ENCODE peak calls at places on chromosomes 2 and 18, in four cellular contexts. One of them, this sample, is unnamed.

GRCh38 chr2:201157694-201158093 is 25.2 kb upstream of the CASP10 start:
- DNase-seq in trophoblast cell: peak
- DNase-seq in GM23248: no peak
- DNase-seq in HCT116: no peak
- DNase-seq in this sample: no peak

GRCh38 chr18:76397631-76398030 is 97.4 kb downstream of the ZNF516 start:
- DNase-seq in trophoblast cell: no peak
- DNase-seq in GM23248: no peak
- DNase-seq in HCT116: no peak
- DNase-seq in this sample: no peak

GRCh38 chr2:127410871-127411396 is 7.3 kb upstream of the PROC start:
- DNase-seq in trophoblast cell: no peak
- DNase-seq in GM23248: peak
- DNase-seq in HCT116: no peak
- DNase-seq in this sample: no peak

GRCh38 chr2:232325324-232326273 is 53.0 kb upstream of the ALPP start:
- DNase-seq in trophoblast cell: peak
- DNase-seq in GM23248: peak
- DNase-seq in HCT116: no peak
- DNase-seq in this sample: peak

GRCh38 chr18:46250084-46250811 is 146.1 kb downstream of the HAUS1 start:
- DNase-seq in trophoblast cell: peak
- DNase-seq in GM23248: peak
- DNase-seq in HCT116: peak
- DNase-seq in this sample: no peak

GRCh38 chr18:66749475-66750035 is 145.7 kb upstream of the CDH19 start:
- DNase-seq in trophoblast cell: no peak
- DNase-seq in GM23248: no peak
- DNase-seq in HCT116: no peak
- DNase-seq in this sample: no peak

GRCh38 chr2:69514406-69514805 is 77.2 kb upstream of the NFU1 start:
- DNase-seq in trophoblast cell: peak
- DNase-seq in GM23248: peak
- DNase-seq in HCT116: no peak
- DNase-seq in this sample: peak

GRCh38 chr2:67486041-67486796 is 89.1 kb downstream of the ETAA1 start:
- DNase-seq in trophoblast cell: peak
- DNase-seq in GM23248: peak
- DNase-seq in HCT116: no peak
- DNase-seq in this sample: no peak

GRCh38 chr2:98473995-98474780 is 29.5 kb downstream of the INPP4A start:
- DNase-seq in trophoblast cell: no peak
- DNase-seq in GM23248: no peak
- DNase-seq in HCT116: no peak
- DNase-seq in this sample: no peak

GRCh38 chr2:121727950-121728349 is 8.7 kb downstream of the NIFK start:
- DNase-seq in trophoblast cell: no peak
- DNase-seq in GM23248: no peak
- DNase-seq in HCT116: no peak
- DNase-seq in this sample: no peak

GRCh38 chr18:52716926-52717325 is 376.9 kb downstream of the DCC start:
- DNase-seq in trophoblast cell: peak
- DNase-seq in GM23248: no peak
- DNase-seq in HCT116: no peak
- DNase-seq in this sample: peak

GRCh38 chr2:41935806-41936205 is 112.0 kb upstream of the PKDCC start:
- DNase-seq in trophoblast cell: no peak
- DNase-seq in GM23248: no peak
- DNase-seq in HCT116: no peak
- DNase-seq in this sample: no peak

GRCh38 chr2:12612646-12613045 is 104.1 kb upstream of the TRIB2 start:
- DNase-seq in trophoblast cell: no peak
- DNase-seq in GM23248: no peak
- DNase-seq in HCT116: no peak
- DNase-seq in this sample: no peak

GRCh38 chr2:46547223-46548102 is 68.1 kb downstream of the TMEM247 start:
- DNase-seq in trophoblast cell: peak
- DNase-seq in GM23248: no peak
- DNase-seq in HCT116: no peak
- DNase-seq in this sample: no peak

GRCh38 chr2:105712981-105713596 is 31.6 kb upstream of the NCK2 start:
- DNase-seq in trophoblast cell: no peak
- DNase-seq in GM23248: peak
- DNase-seq in HCT116: no peak
- DNase-seq in this sample: no peak

GRCh38 chr2:76866464-76866863 is 655.7 kb downstream of the LRRTM4 start:
- DNase-seq in trophoblast cell: no peak
- DNase-seq in GM23248: no peak
- DNase-seq in HCT116: no peak
- DNase-seq in this sample: no peak

GRCh38 chr18:79980585-79980984 is 7.8 kb downstream of the TXNL4A start:
- DNase-seq in trophoblast cell: no peak
- DNase-seq in GM23248: no peak
- DNase-seq in HCT116: no peak
- DNase-seq in this sample: no peak

GRCh38 chr18:77108001-77108692 is 24.4 kb downstream of the MBP start:
- DNase-seq in trophoblast cell: no peak
- DNase-seq in GM23248: peak
- DNase-seq in HCT116: no peak
- DNase-seq in this sample: peak

GRCh38 chr2:39264733-39265132 is 21.0 kb upstream of the CDKL4 start:
- DNase-seq in trophoblast cell: no peak
- DNase-seq in GM23248: no peak
- DNase-seq in HCT116: no peak
- DNase-seq in this sample: no peak

GRCh38 chr2:216576611-216577010 is 56.6 kb upstream of the IGFBP2 start:
- DNase-seq in trophoblast cell: no peak
- DNase-seq in GM23248: no peak
- DNase-seq in HCT116: no peak
- DNase-seq in this sample: no peak

GRCh38 chr2:178404380-178404767 is 46.6 kb downstream of the PRKRA start:
- DNase-seq in trophoblast cell: peak
- DNase-seq in GM23248: peak
- DNase-seq in HCT116: no peak
- DNase-seq in this sample: no peak

GRCh38 chr2:230358305-230358704 is 31.3 kb downstream of the SP140L start:
- DNase-seq in trophoblast cell: no peak
- DNase-seq in GM23248: peak
- DNase-seq in HCT116: no peak
- DNase-seq in this sample: no peak

GRCh38 chr2:20471148-20471547 is 24.3 kb downstream of the RHOB start:
- DNase-seq in trophoblast cell: no peak
- DNase-seq in GM23248: no peak
- DNase-seq in HCT116: no peak
- DNase-seq in this sample: no peak

GRCh38 chr2:181916726-181917377 is 25.3 kb downstream of the ITPRID2 start:
- DNase-seq in trophoblast cell: peak
- DNase-seq in GM23248: peak
- DNase-seq in HCT116: no peak
- DNase-seq in this sample: no peak

GRCh38 chr2:37526856-37527255 is 144.6 kb downstream of the CDC42EP3 start:
- DNase-seq in trophoblast cell: no peak
- DNase-seq in GM23248: no peak
- DNase-seq in HCT116: no peak
- DNase-seq in this sample: no peak

GRCh38 chr2:205954707-205955106 is 131.3 kb downstream of the INO80D start:
- DNase-seq in trophoblast cell: no peak
- DNase-seq in GM23248: no peak
- DNase-seq in HCT116: no peak
- DNase-seq in this sample: no peak

GRCh38 chr2:230254152-230254881 is 28.8 kb downstream of the SP140 start:
- DNase-seq in trophoblast cell: no peak
- DNase-seq in GM23248: no peak
- DNase-seq in HCT116: no peak
- DNase-seq in this sample: no peak

GRCh38 chr2:189146553-189146952 is 33.0 kb downstream of the COL5A2 start:
- DNase-seq in trophoblast cell: no peak
- DNase-seq in GM23248: peak
- DNase-seq in HCT116: no peak
- DNase-seq in this sample: no peak

GRCh38 chr2:189149981-189150380 is 29.6 kb downstream of the COL5A2 start:
- DNase-seq in trophoblast cell: peak
- DNase-seq in GM23248: peak
- DNase-seq in HCT116: no peak
- DNase-seq in this sample: no peak

GRCh38 chr2:189147361-189147760 is 32.2 kb downstream of the COL5A2 start:
- DNase-seq in trophoblast cell: peak
- DNase-seq in GM23248: peak
- DNase-seq in HCT116: no peak
- DNase-seq in this sample: no peak

GRCh38 chr2:189144700-189145211 is 34.8 kb downstream of the COL5A2 start:
- DNase-seq in trophoblast cell: no peak
- DNase-seq in GM23248: peak
- DNase-seq in HCT116: no peak
- DNase-seq in this sample: no peak

DNA sequence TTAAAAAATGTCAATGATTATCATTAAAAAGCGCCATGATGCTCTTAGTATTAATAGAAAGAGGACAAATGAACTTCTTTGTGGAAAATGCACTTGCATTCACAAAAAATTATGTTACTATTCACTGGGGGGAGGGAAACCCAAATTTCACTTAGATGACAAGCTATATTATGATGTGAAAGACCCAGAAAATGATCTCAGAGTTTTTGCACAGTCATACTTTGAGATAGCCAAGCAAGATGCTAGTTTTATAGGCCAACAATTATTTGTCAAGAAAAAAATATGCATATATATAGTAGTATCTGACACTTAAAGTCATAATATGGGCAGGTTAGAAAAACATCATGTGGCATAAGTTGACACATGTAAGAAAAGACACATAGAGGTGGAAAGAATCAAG is 31.6 kb downstream of the COL5A2 start:
- DNase-seq in trophoblast cell: no peak
- DNase-seq in GM23248: no peak
- DNase-seq in HCT116: no peak
- DNase-seq in this sample: no peak
- H3K9ac ChIP-seq in trophoblast cell: no peak
- H3K9ac ChIP-seq in GM23248: no peak
- H3K9ac ChIP-seq in HCT116: no peak
- H3K9ac ChIP-seq in this sample: no peak

GRCh38 chr2:166373105-166373504 is 2.6 kb downstream of the SCN9A start:
- DNase-seq in trophoblast cell: no peak
- DNase-seq in GM23248: no peak
- DNase-seq in HCT116: no peak
- DNase-seq in this sample: no peak
- H3K9ac ChIP-seq in trophoblast cell: no peak
- H3K9ac ChIP-seq in GM23248: no peak
- H3K9ac ChIP-seq in HCT116: no peak
- H3K9ac ChIP-seq in this sample: no peak

DNA sequence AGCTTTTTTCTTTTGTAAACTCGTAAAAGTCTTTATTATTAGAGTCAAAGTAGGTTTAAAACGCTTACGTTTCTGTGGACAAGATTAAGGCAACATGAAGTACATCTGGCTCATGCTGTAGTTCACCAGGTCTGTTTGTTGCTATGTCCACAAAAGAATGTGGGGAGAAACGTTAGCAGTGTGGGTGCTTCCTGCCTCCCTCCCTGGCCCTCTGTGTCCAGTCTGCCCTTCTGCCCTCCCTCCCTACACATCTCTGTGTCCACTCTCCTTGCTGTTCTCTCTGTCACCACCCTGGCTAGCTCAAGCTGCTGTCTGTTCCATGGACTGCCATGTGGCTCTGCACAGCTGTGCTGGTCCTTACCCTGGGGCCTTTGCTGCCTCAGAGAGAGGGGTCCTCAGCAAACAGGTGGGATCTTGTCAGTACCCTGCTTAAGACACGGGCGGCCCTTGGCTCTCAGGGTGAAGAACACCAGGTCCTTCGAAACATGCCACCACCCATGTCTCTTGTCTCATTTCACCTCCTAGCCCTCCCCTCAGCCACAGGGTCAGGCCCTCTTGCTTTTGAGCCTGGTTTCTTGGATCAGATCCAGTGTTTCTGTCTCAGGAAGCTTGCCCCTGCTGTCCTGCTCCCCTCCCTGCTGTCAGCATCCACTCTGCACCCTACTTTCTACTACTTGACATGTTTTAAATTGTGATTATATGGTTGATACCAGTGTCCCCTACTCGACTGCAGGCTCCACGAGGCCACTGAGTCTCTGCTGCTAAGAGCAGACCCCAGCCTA is 79.2 kb downstream of the LIMS1 start:
- DNase-seq in trophoblast cell: no peak
- DNase-seq in GM23248: no peak
- DNase-seq in HCT116: no peak
- DNase-seq in this sample: no peak
- H3K9ac ChIP-seq in trophoblast cell: no peak
- H3K9ac ChIP-seq in GM23248: no peak
- H3K9ac ChIP-seq in HCT116: no peak
- H3K9ac ChIP-seq in this sample: no peak

GRCh38 chr2:42961385-42961800 is 169.0 kb upstream of the HAAO start:
- DNase-seq in trophoblast cell: no peak
- DNase-seq in GM23248: no peak
- DNase-seq in HCT116: no peak
- DNase-seq in this sample: peak
- H3K9ac ChIP-seq in trophoblast cell: no peak
- H3K9ac ChIP-seq in GM23248: no peak
- H3K9ac ChIP-seq in HCT116: no peak
- H3K9ac ChIP-seq in this sample: no peak

DNA sequence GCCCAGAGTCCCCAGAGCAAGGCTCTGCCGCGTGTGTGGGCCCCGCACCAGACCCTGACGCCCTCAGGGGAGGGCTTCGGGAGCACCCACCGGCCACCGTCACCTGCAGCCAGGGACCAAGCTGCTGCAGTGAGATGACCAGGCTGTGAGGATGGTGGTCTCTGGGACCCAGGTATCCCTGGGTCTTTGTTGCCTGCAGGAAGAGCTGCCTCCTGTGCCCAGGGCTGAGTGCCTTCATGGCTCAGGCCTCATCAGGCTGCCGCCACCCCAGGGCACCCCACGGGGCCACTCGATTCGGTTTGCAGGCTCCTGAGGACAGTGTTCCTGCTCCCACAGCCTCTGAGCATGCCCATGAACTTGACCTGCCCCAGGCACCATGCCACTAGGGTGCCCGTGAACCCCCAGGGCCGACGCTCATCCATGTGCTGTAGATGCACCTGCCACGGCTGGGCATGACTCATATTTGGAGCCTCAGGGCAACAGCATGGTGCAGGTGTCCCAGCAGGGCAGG is 109.8 kb downstream of the FAM210A start:
- DNase-seq in trophoblast cell: peak
- DNase-seq in GM23248: no peak
- DNase-seq in HCT116: no peak
- DNase-seq in this sample: no peak
- H3K9ac ChIP-seq in trophoblast cell: no peak
- H3K9ac ChIP-seq in GM23248: no peak
- H3K9ac ChIP-seq in HCT116: no peak
- H3K9ac ChIP-seq in this sample: no peak

DNA sequence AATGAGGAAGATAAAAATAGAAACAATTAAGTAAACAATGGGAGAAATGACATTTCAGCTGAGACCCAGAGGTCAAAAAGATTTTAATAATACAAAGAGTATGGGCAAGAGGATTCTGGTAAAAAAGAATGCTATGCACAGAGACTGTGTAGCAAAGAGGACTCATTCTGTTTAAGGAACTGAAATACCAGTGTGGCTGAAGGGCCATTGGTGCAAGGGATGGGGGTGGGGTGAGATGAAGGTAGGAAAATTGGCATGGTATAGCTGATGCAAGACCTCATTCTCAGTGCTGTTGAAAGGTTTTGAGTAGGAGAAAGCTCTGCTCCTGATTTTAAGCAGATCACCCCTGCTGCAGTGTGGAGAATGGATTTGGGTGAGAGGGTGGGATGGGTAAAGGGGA is 10.8 kb downstream of the GALNT1 start:
- DNase-seq in trophoblast cell: no peak
- DNase-seq in GM23248: no peak
- DNase-seq in HCT116: no peak
- DNase-seq in this sample: no peak
- H3K9ac ChIP-seq in trophoblast cell: no peak
- H3K9ac ChIP-seq in GM23248: no peak
- H3K9ac ChIP-seq in HCT116: no peak
- H3K9ac ChIP-seq in this sample: no peak

This sample was measured in neural progenitor cell.